ENCODE peak calls at places on chromosomes 12 and 14, in four cellular contexts. X is nephron progenitor cell, I is endothelial cell, M is uterus. S is an unnamed sample.

GRCh38 chr12:111826982-111827381 is 15.0 kb upstream of the MAPKAPK5 start:
- DNase-seq in X (no peak), I (no peak), M (no peak), S (no peak)

GRCh38 chr12:113043240-113043639 is 13.3 kb upstream of the DTX1 start:
- DNase-seq in X (no peak), I (no peak), M (no peak), S (no peak)

GRCh38 chr12:112194601-112195247 is 69.4 kb downstream of the TRAFD1 start:
- DNase-seq in X (no peak), I (no peak), M (no peak), S (no peak)

GRCh38 chr12:46900734-46901463 is 75.1 kb upstream of the SLC38A4 start:
- DNase-seq in X (no peak), I (no peak), M (no peak), S (no peak)

GRCh38 chr12:116736962-116737773 is 701 bp downstream of the SPRING1 start:
- DNase-seq in X (peak; percentile 59), I (peak; percentile 37), M (no peak), S (peak; percentile 32)

GRCh38 chr12:98503593-98504367 is 11.6 kb upstream of the TMPO start:
- DNase-seq in X (peak; percentile 89), I (peak; percentile 94), M (peak; percentile 92), S (peak; percentile 94)

GRCh38 chr12:70581199-70581598 is 56.0 kb downstream of the PTPRB start:
- DNase-seq in X (no peak), I (no peak), M (no peak), S (no peak)

GRCh38 chr14:76641541-76641940 is 119.7 kb upstream of the VASH1 start:
- DNase-seq in X (no peak), I (no peak), M (no peak), S (no peak)

GRCh38 chr14:94936901-94937321 is 167.0 kb upstream of the GSC start:
- DNase-seq in X (peak; percentile 17), I (no peak), M (peak; percentile 24), S (no peak)

GRCh38 chr12:101616027-101616494 is 21.3 kb downstream of the MYBPC1 start:
- DNase-seq in X (no peak), I (no peak), M (peak; percentile 37), S (no peak)

GRCh38 chr14:92121207-92121669 is 268 bp downstream of the NDUFB1 start:
- DNase-seq in X (no peak), I (peak; percentile 51), M (peak; percentile 44), S (peak; percentile 31)

GRCh38 chr12:112946236-112947000 is 8.1 kb downstream of the OAS3 start:
- DNase-seq in X (no peak), I (no peak), M (no peak), S (no peak)

GRCh38 chr14:53954551-53955233 is 1.9 kb downstream of the BMP4 start:
- DNase-seq in X (peak; percentile 40), I (no peak), M (no peak), S (peak; percentile 43)

GRCh38 chr14:85532981-85533820 is 3.3 kb downstream of the FLRT2 start:
- DNase-seq in X (peak; percentile 69), I (peak; percentile 41), M (peak; percentile 47), S (peak; percentile 76)

GRCh38 chr12:30967026-30967425 is 40.5 kb downstream of the TSPAN11 start:
- DNase-seq in X (no peak), I (no peak), M (no peak), S (no peak)

GRCh38 chr12:62606654-62607053 is 140.0 kb downstream of the MON2 start:
- DNase-seq in X (no peak), I (no peak), M (no peak), S (no peak)

GRCh38 chr12:31732926-31733548 is 4.2 kb upstream of the AMN1 start:
- DNase-seq in X (no peak), I (no peak), M (no peak), S (no peak)

GRCh38 chr12:69024907-69025306 is 91.9 kb upstream of the CPM start:
- DNase-seq in X (no peak), I (no peak), M (no peak), S (no peak)

GRCh38 chr12:62848418-62848817 is 86.5 kb downstream of the PPM1H start:
- DNase-seq in X (no peak), I (no peak), M (no peak), S (no peak)

GRCh38 chr12:50569321-50569720 is 64.5 kb downstream of the DIP2B start:
- DNase-seq in X (no peak), I (no peak), M (no peak), S (no peak)

GRCh38 chr12:6867407-6868210 is at the start of gene TPI1:
- DNase-seq in X (peak; percentile 91), I (peak; percentile 84), M (peak; percentile 87), S (peak; percentile 87)

GRCh38 chr12:1809606-1810140 is 10.7 kb upstream of the LRTM2 start:
- DNase-seq in X (no peak), I (no peak), M (no peak), S (peak; percentile 4)

GRCh38 chr14:72515779-72516770 is 377.8 kb downstream of the DPF3 start:
- DNase-seq in X (peak; percentile 59), I (no peak), M (peak; percentile 21), S (no peak)

GRCh38 chr14:92848941-92849340 is 54.8 kb downstream of the GOLGA5 start:
- DNase-seq in X (no peak), I (no peak), M (no peak), S (no peak)

GRCh38 chr12:121719926-121720414 is 7.4 kb downstream of the TMEM120B start:
- DNase-seq in X (no peak), I (no peak), M (peak; percentile 40), S (no peak)

GRCh38 chr12:5377997-5378596 is 53.8 kb upstream of the NTF3 start:
- DNase-seq in X (peak; percentile 51), I (no peak), M (peak; percentile 65), S (no peak)

GRCh38 chr12:109223868-109224267 is 85.2 kb downstream of the FOXN4 start:
- DNase-seq in X (no peak), I (no peak), M (no peak), S (no peak)

GRCh38 chr14:92549853-92550244 is 36.3 kb downstream of the RIN3 start:
- DNase-seq in X (no peak), I (no peak), M (peak; percentile 55), S (peak; percentile 35)

GRCh38 chr14:101784631-101785030 is 23.1 kb downstream of the PPP2R5C start:
- DNase-seq in X (no peak), I (no peak), M (no peak), S (no peak)

GRCh38 chr14:85934123-85934885 is 404.4 kb downstream of the FLRT2 start:
- DNase-seq in X (no peak), I (no peak), M (peak; percentile 14), S (no peak)

GRCh38 chr12:42696424-42697149 is 107.0 kb upstream of the PRICKLE1 start:
- DNase-seq in X (no peak), I (no peak), M (peak; percentile 95), S (no peak)

GRCh38 chr14:37622231-37622923 is 26.9 kb downstream of the TTC6 start:
- DNase-seq in X (peak; percentile 55), I (peak; percentile 54), M (no peak), S (peak; percentile 55)

DNA sequence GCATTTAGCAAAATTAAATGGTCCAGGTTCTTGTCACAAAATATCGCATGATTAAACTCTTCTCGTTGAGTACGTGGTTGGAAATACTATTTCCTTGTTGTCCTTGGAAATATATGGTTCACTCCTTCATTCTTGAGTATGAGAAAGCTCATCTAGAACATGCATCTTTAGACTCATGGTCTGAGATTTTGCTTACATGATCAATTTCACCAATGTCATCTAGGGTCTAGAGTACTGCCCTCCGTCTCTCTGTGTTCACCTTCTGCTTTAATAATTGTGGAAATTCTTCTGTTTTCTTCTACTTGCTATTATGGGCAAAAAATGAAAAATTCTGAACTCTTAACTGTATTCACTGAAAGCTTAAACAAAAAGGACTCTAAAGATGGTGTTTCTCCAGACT is 25.9 kb downstream of the MBIP start:
- DNase-seq in X (no peak), I (no peak), M (no peak), S (no peak)
- TF ChIP-seq CTCF in X (no peak), I (no peak), M (no peak), S (no peak)

GRCh38 chr14:75143761-75144527 is 17.1 kb upstream of the NEK9 start:
- DNase-seq in X (no peak), I (no peak), M (no peak), S (no peak)

GRCh38 chr14:75142494-75142893 is 15.6 kb upstream of the NEK9 start:
- DNase-seq in X (no peak), I (no peak), M (no peak), S (no peak)

GRCh38 chr14:75141062-75141461 is 14.2 kb upstream of the NEK9 start:
- DNase-seq in X (no peak), I (no peak), M (no peak), S (no peak)

GRCh38 chr14:75140620-75141019 is 13.8 kb upstream of the NEK9 start:
- DNase-seq in X (no peak), I (no peak), M (no peak), S (no peak)

DNA sequence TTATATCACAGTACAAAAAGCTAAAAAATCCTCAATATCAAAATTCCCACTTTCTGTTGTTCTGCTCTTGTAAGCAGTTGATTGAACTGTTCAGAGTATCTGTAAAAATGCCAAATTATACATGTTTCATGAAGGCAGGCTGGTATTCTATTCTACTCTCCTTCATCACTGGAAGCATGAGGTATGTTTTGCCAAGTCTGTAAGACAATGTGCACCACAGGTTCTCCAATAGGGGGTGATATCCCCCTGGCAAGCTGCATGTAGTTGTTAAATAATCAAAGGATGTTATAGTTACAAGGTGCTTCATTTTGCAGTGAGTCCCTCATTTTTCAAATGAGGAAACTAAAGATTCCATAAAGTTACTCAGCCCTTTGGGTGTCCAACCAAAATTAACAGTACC is 15.1 kb upstream of the NEK9 start:
- DNase-seq in X (no peak), I (peak; percentile 18), M (no peak), S (no peak)
- TF ChIP-seq CTCF in X (peak; percentile 35), I (peak; percentile 45), M (peak; percentile 18), S (peak; percentile 22)

DNA sequence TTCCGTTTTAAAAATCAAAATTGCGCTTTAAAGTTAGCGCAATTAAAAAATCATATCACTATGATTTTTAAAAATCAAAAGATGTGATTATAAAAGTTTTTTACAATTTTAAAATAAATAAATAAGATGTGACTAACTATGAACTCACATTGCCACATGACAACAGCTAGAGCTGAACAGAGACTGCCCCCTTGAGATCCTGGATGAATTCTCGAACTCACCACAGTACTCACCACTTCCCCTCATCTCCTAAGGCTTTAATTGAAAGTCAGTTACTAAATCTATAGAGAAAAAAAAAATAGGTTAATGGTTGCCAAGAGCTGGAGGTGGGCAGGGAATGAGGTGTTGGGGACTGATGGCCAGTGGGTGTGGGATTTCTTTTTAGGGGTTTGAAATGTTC is 384.2 kb downstream of the ZFP36L1 start:
- DNase-seq in X (no peak), I (no peak), M (no peak), S (no peak)
- TF ChIP-seq CTCF in X (no peak), I (no peak), M (no peak), S (no peak)

DNA sequence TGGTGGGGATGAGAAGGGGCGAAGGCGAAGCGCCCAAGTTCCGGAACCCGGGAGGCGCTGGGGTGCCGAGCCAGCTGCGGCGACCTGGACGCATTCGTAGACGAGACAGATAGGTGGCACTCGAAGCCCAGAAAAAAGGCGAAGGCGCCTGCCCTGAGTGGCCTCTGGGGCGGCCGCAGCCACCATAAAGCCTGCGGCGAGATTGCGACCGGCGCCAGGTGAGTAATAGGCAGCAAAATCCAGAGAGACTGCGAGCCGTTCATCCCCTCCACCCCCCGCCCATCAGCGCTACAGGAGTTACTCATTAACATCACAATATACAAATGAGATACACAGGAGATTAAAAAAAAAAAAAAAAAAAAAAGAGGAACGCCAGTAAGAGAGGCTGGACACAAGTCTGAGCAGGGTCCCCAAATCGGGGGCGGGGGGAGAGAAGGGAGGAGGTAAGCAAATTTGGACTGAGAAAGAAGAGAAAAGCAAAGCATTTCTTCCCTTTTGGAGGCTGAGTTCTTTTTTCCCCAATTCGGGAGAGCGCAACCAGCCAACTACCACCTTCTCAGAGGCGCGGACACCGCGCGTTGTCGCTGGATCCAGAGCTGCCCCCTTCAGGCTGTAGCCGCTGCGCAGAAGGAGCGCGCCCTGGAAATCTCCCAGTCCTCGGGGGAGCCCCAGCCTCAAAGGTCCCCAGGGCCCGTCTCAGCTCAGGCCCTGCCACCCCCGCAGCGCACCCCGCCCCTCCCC is 15.7 kb downstream of the TBX3 start:
- DNase-seq in X (peak; percentile 78), I (peak; percentile 72), M (peak; percentile 85), S (peak; percentile 78)
- TF ChIP-seq CTCF in X (peak; percentile 50), I (peak; percentile 20), M (peak; percentile 68), S (peak; percentile 20)

S was measured in glutamatergic neuron.